ENCODE peak calls at places on chromosomes 5 and 9, in four cellular contexts. E is testis, P is psoas muscle, V is HFFc6. K is an unnamed sample.

GRCh38 chr5:59098743-59099142 is 515.9 kb downstream of the RAB3C start:
- DNase-seq in E (no peak), P (no peak), V (no peak), K (no peak)

GRCh38 chr5:15752886-15753285 is 252.9 kb downstream of the FBXL7 start:
- DNase-seq in E (peak; percentile 84), P (peak; percentile 41), V (no peak), K (no peak)

GRCh38 chr5:118405650-118406061 is 582.7 kb downstream of the DTWD2 start:
- DNase-seq in E (no peak), P (no peak), V (no peak), K (no peak)

GRCh38 chr5:123708074-123708806 is 196.3 kb downstream of the CSNK1G3 start:
- DNase-seq in E (no peak), P (no peak), V (peak; percentile 91), K (no peak)

GRCh38 chr5:160837749-160838593 is 14.0 kb downstream of the ATP10B start:
- DNase-seq in E (no peak), P (no peak), V (no peak), K (no peak)

GRCh38 chr5:125142439-125142838 is 396.0 kb upstream of the ZNF608 start:
- DNase-seq in E (no peak), P (no peak), V (peak; percentile 9), K (no peak)

GRCh38 chr9:2727966-2728613 is 10.8 kb downstream of the KCNV2 start:
- DNase-seq in E (peak; percentile 71), P (no peak), V (peak; percentile 71), K (peak; percentile 7)

GRCh38 chr9:118483677-118484076 is 779.5 kb downstream of the TLR4 start:
- DNase-seq in E (no peak), P (no peak), V (no peak), K (no peak)

GRCh38 chr9:13354733-13355132 is 75.2 kb upstream of the MPDZ start:
- DNase-seq in E (no peak), P (no peak), V (no peak), K (no peak)

GRCh38 chr9:13352451-13352979 is 73.0 kb upstream of the MPDZ start:
- DNase-seq in E (no peak), P (no peak), V (no peak), K (no peak)

GRCh38 chr9:13351768-13352386 is 72.4 kb upstream of the MPDZ start:
- DNase-seq in E (no peak), P (no peak), V (peak; percentile 54), K (peak; percentile 6)
- TF ChIP-seq CTCF in E (peak; percentile 58), P (peak; percentile 74), V (peak; percentile 83), K (peak; percentile 70)

GRCh38 chr9:127710204-127710805 is 3.5 kb downstream of the CFAP157 start:
- DNase-seq in E (no peak), P (no peak), V (no peak), K (no peak)

GRCh38 chr9:127708952-127709587 is 2.3 kb downstream of the CFAP157 start:
- DNase-seq in E (no peak), P (no peak), V (no peak), K (no peak)

GRCh38 chr9:127705577-127706215 is 1.1 kb upstream of the CFAP157 start:
- DNase-seq in E (no peak), P (no peak), V (no peak), K (no peak)

GRCh38 chr9:127706836-127707241 is at the start of gene CFAP157:
- DNase-seq in E (no peak), P (no peak), V (no peak), K (peak; percentile 64)

GRCh38 chr9:127707766-127708165 is 978 bp downstream of the CFAP157 start:
- DNase-seq in E (no peak), P (no peak), V (no peak), K (no peak)
- TF ChIP-seq CTCF in E (no peak), P (no peak), V (no peak), K (no peak)

DNA sequence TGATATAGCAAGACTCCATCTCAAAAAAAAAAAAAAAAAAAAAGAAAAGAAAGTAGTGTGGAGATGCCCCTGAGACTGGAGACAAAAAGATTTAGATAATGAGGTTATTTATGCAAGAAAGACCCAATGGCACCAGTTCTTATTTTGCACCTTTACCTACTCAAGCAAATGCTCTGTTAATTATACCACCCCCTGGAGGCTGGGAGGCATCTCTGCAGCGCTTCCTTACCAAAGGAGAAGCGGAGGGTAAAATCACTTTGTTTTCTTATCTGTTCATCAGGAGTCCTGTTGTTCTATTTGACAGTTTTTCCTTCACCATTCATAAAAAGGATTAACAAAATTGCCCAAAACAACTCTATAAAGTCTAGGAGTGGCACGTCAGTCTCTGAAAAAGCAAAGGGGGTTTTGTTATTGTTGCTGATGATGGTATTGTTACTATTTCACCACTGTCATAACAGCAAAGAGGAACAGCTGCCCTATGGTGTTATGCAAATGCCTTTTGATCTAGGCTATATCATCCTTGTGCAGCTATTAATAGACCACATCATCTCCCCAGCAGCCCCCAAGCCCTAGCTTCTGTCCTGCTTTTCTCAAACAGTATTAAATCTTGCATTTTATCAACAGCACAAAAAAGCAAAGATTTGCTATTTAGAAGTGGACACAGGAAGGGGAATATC is 174.0 kb downstream of the PALM2AKAP2 start:
- DNase-seq in E (no peak), P (no peak), V (no peak), K (no peak)
- TF ChIP-seq CTCF in E (no peak), P (no peak), V (peak; percentile 40), K (no peak)

GRCh38 chr5:66170196-66170919 is 26.3 kb downstream of the SREK1 start:
- DNase-seq in E (no peak), P (no peak), V (no peak), K (no peak)

GRCh38 chr5:66169534-66169933 is 25.4 kb downstream of the SREK1 start:
- DNase-seq in E (no peak), P (no peak), V (no peak), K (no peak)

GRCh38 chr5:66171349-66172344 is 27.5 kb downstream of the SREK1 start:
- DNase-seq in E (peak; percentile 66), P (no peak), V (peak; percentile 70), K (peak; percentile 24)

GRCh38 chr5:66178799-66179198 is 34.7 kb downstream of the SREK1 start:
- DNase-seq in E (no peak), P (no peak), V (no peak), K (no peak)

DNA sequence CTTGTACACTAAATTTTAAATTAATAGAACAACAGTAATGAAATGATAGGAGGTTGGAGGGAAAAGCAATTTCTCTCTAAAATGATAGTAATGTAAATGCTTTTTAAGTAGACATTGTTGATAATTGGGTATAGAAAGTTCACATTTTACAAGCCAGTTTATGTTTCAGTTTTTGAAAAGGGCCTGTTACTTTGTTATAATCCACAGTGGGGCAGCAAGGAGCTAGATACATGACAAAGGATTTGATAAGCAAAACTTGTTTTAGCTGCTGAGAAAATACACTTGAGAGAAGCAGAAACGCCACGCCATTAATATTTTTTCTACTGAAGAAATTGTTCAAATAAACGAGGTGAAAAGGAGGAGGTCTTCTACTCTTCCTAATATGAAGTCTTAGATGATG is 30.2 kb downstream of the SREK1 start:
- DNase-seq in E (peak; percentile 40), P (no peak), V (peak; percentile 19), K (no peak)
- TF ChIP-seq CTCF in E (peak; percentile 17), P (no peak), V (peak; percentile 53), K (no peak)

GRCh38 chr5:143094087-143094511 is 309.4 kb downstream of the NR3C1 start:
- DNase-seq in E (no peak), P (no peak), V (no peak), K (peak; percentile 37)
- TF ChIP-seq CTCF in E (no peak), P (no peak), V (peak; percentile 6), K (no peak)

GRCh38 chr5:28648108-28648507 is 1609.7 kb upstream of the CDH9 start:
- DNase-seq in E (no peak), P (no peak), V (no peak), K (no peak)
- TF ChIP-seq CTCF in E (no peak), P (no peak), V (no peak), K (peak; percentile 45)

GRCh38 chr9:108776920-108777650 is 78.7 kb downstream of the ACTL7B start:
- DNase-seq in E (no peak), P (no peak), V (no peak), K (no peak)
- TF ChIP-seq CTCF in E (no peak), P (no peak), V (no peak), K (peak; percentile 24)

GRCh38 chr9:130172858-130173461 is 756 bp downstream of the NCS1 start:
- DNase-seq in E (no peak), P (peak; percentile 44), V (peak; percentile 8), K (no peak)
- TF ChIP-seq CTCF in E (no peak), P (no peak), V (peak; percentile 57), K (no peak)

GRCh38 chr9:128992995-128993394 is 35.1 kb downstream of the SH3GLB2 start:
- DNase-seq in E (peak; percentile 73), P (no peak), V (no peak), K (no peak)
- TF ChIP-seq CTCF in E (peak; percentile 30), P (peak; percentile 25), V (peak; percentile 53), K (no peak)